ENCODE peak calls at places on chromosomes 6 and 20, in eight cellular contexts. C is Panc1, K is fibroblast of villous mesenchyme, J is kidney, Z is fibroblast of mammary gland, X is lung, T is cardiac muscle cell, M is sigmoid colon. U is an unnamed sample.

GRCh38 chr20:50762435-50763201 is 31.2 kb downstream of the PARD6B start:
- DNase-seq in J (peak; percentile 85), Z (peak; percentile 63), K (peak; percentile 73), M (peak; percentile 96), C (peak; percentile 79), T (no peak), X (peak; percentile 72), U (no peak)

GRCh38 chr20:40948352-40949267 is 80.0 kb upstream of the TOP1 start:
- DNase-seq in X (no peak), T (no peak), C (no peak), Z (peak; percentile 8), K (peak; percentile 24), J (no peak), M (no peak), U (no peak)

GRCh38 chr20:62370115-62370806 is 3.1 kb upstream of the LAMA5 start:
- DNase-seq in M (no peak), T (no peak), K (peak; percentile 91), J (no peak), C (no peak), X (no peak), Z (peak; percentile 84), U (no peak)

GRCh38 chr6:124661231-124661630 is 301.0 kb upstream of the RNF217 start:
- DNase-seq in T (no peak), C (no peak), K (no peak), J (no peak), X (no peak), Z (no peak), M (no peak), U (no peak)

GRCh38 chr6:23591761-23592160 is 534.3 kb upstream of the NRSN1 start:
- DNase-seq in C (no peak), T (no peak), M (no peak), X (no peak), K (no peak), J (no peak), Z (no peak), U (no peak)

GRCh38 chr20:40274912-40275654 is 414.0 kb downstream of the MAFB start:
- DNase-seq in J (no peak), X (no peak), K (no peak), M (no peak), C (no peak), Z (no peak), T (no peak), U (no peak)

GRCh38 chr20:5080384-5080877 is 39.3 kb downstream of the PCNA start:
- DNase-seq in K (peak; percentile 83), J (peak; percentile 60), M (peak; percentile 80), X (peak; percentile 70), Z (peak; percentile 69), C (no peak), T (no peak), U (peak; percentile 90)

GRCh38 chr6:28269492-28269891 is 2.5 kb downstream of the ZSCAN26 start:
- DNase-seq in C (peak; percentile 56), M (no peak), J (no peak), T (no peak), K (peak; percentile 67), Z (peak; percentile 95), X (no peak), U (no peak)

GRCh38 chr6:150175611-150176151 is 32.8 kb downstream of the PPP1R14C start:
- DNase-seq in C (no peak), Z (no peak), J (no peak), X (no peak), K (no peak), T (no peak), M (no peak), U (no peak)

GRCh38 chr6:124677874-124678273 is 284.4 kb upstream of the RNF217 start:
- DNase-seq in K (no peak), J (no peak), T (no peak), X (no peak), M (no peak), Z (no peak), C (no peak), U (no peak)

GRCh38 chr6:30508890-30509736 is 19.8 kb downstream of the HLA-E start:
- DNase-seq in J (no peak), T (no peak), M (no peak), C (no peak), Z (no peak), X (no peak), K (no peak), U (no peak)

GRCh38 chr6:111872521-111873177 is 603 bp downstream of the FYN start:
- DNase-seq in K (peak; percentile 42), X (no peak), J (peak; percentile 80), Z (peak; percentile 42), T (peak; percentile 34), C (no peak), M (peak; percentile 83), U (peak; percentile 89)

GRCh38 chr6:156996265-156996664 is 219.1 kb downstream of the ARID1B start:
- DNase-seq in X (no peak), C (no peak), Z (no peak), J (no peak), T (no peak), K (no peak), M (no peak), U (no peak)

GRCh38 chr6:74942130-74942529 is 263.7 kb downstream of the COL12A1 start:
- DNase-seq in J (no peak), K (no peak), C (no peak), Z (no peak), X (no peak), M (no peak), T (no peak), U (no peak)

GRCh38 chr6:74940211-74940610 is 265.6 kb downstream of the COL12A1 start:
- DNase-seq in X (no peak), J (no peak), T (no peak), M (no peak), K (no peak), C (no peak), Z (no peak), U (no peak)

GRCh38 chr6:74936886-74937285 is 269.0 kb downstream of the COL12A1 start:
- DNase-seq in C (no peak), Z (peak; percentile 45), X (no peak), J (no peak), M (no peak), T (no peak), K (no peak), U (no peak)

DNA sequence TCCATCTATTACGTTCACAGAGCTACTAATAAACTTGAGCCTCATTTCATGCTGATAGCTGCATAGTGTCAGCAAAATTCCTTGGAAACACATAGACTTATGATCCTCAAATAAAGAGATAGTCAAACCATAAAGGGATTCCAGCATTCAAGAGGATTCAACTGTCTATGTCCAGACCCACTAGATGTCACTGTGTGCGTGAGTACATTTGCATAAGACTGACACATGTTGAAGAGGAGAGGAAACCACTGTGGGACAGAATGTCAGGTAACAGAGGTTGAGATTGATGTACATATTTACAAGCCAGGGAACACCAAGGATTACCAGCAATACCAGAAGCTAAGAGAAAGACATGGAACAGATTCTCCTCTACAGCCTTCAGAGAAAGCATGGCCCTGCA is 266.5 kb downstream of the COL12A1 start:
- DNase-seq in M (no peak), X (no peak), C (no peak), T (no peak), Z (peak; percentile 49), J (no peak), K (no peak), U (no peak)
- TF ChIP-seq CTCF in M (no peak), X (no peak), C (no peak), T (no peak), Z (peak; percentile 21), J (peak; percentile 3), K (no peak), U (no peak)

DNA sequence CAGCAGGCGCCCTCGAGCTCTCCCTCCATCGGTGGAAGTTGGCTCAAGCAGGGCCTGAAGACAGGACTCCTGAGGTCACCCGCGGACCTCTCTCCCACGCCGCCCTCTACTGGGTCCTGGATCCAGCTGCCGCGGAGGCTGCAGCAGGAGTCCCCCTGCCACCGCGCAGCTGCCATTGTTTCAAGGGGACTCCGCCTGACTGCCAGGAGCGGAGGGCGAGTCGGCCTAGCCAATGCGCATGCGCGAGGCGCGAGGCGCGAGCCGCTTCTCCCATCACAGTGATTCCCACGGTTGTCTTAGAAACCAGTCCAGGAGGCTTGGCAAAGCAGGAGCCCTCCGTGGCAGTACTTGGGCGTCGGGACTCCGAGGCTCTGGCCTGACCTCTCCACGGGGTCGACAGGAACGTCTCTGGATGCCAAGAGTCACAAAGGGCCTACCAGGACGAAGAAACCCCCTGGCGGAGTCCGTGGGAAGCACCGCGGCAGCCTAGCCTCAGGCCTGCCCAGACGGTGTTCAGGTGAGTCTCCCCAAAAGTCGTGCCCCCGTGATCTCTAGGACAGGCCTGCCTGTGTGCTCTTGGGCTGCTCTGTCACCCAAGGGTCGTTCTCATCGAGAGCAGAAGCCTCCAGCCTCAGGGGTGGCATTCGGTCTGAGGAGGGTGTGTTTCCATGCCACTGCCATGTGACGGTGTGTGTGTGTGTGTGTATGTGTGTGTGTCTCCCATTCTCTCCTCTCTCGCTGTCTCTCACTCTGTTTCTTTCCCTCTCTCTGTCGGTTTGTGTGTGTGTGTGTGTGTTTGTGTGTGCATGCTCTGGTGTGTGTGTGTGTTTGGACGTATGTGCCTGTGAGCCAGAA is 290.6 kb upstream of the ZNF337 start:
- DNase-seq in T (peak; percentile 27), Z (peak; percentile 12), K (peak; percentile 33), M (no peak), X (no peak), C (peak; percentile 2), J (peak; percentile 79), U (peak; percentile 81)
- TF ChIP-seq CTCF in T (peak; percentile 45), Z (no peak), K (peak; percentile 51), M (peak; percentile 33), X (no peak), C (no peak), J (no peak), U (peak; percentile 29)

DNA sequence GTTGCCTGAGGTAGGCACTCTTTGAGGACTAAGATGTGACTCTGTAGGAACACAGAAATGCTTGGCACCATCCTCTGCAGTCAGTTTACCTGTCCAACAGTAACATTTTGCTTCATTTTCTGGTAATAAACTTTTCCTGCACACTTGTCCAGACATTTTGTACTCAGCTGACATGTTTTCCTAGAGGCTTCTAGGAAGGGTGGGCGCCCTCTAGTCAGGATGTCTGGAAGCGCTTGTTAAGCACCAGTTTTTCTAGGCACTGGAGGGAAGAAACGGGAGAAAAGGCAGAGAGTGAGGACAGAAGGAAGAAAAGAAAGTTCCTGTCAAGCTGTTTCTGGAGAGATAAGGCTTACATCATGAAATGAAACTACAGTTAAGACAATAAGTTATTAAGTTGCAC is 42.5 kb upstream of the TNFRSF21 start:
- DNase-seq in Z (no peak), M (no peak), C (no peak), T (no peak), X (no peak), K (peak; percentile 7), J (no peak), U (no peak)
- TF ChIP-seq CTCF in Z (peak; percentile 29), M (no peak), C (peak; percentile 44), T (peak; percentile 35), X (no peak), K (peak; percentile 35), J (no peak), U (no peak)

GRCh38 chr20:2417142-2417541 is 36.4 kb downstream of the TGM6 start:
- DNase-seq in T (no peak), Z (no peak), K (no peak), C (no peak), J (peak; percentile 69), X (no peak), M (no peak), U (no peak)

GRCh38 chr20:2420510-2420909 is 39.8 kb downstream of the TGM6 start:
- DNase-seq in Z (no peak), M (no peak), K (no peak), C (no peak), J (no peak), T (no peak), X (peak; percentile 5), U (no peak)

GRCh38 chr20:2418388-2418787 is 37.7 kb downstream of the TGM6 start:
- DNase-seq in X (no peak), M (no peak), Z (no peak), T (no peak), J (no peak), K (no peak), C (no peak), U (no peak)

GRCh38 chr20:2421247-2421646 is 40.5 kb downstream of the TGM6 start:
- DNase-seq in T (no peak), J (no peak), M (no peak), K (no peak), X (no peak), Z (peak; percentile 14), C (no peak), U (no peak)
- TF ChIP-seq CTCF in T (peak; percentile 24), J (no peak), M (no peak), K (peak; percentile 32), X (no peak), Z (peak; percentile 37), C (peak; percentile 62), U (no peak)

U was measured in spleen.